ENCODE peak calls at places on chromosomes 6 and 20, in ten cellular contexts. V is heart right ventricle, E is AG10803, W is lower leg skin, X is AG04449, S is A673, Y is brain microvascular endothelial cell, H is astrocyte of the cerebellum, Q is heart left ventricle, T is GM12865. K is an unnamed sample.

GRCh38 chr6:112222111-112222726 is 32.1 kb downstream of the LAMA4 start:
- DNase-seq in Y (peak), X (peak), V (no peak), T (no peak), W (no peak), E (peak), H (no peak), S (peak), Q (no peak), K (no peak)

GRCh38 chr6:31825553-31825952 is 2.0 kb upstream of the HSPA1B start:
- DNase-seq in W (no peak), E (no peak), S (no peak), T (no peak), X (no peak), H (no peak), Q (no peak), Y (no peak), V (no peak), K (peak)

GRCh38 chr6:23633986-23634385 is 492.0 kb upstream of the NRSN1 start:
- DNase-seq in Q (no peak), H (no peak), X (no peak), V (no peak), Y (no peak), E (no peak), W (no peak), T (no peak), S (no peak), K (no peak)

GRCh38 chr20:36574278-36575065 is 1.1 kb downstream of the TGIF2 start:
- DNase-seq in V (peak), Y (peak), H (no peak), X (no peak), E (peak), W (peak), S (peak), Q (peak), T (peak), K (peak)

GRCh38 chr6:157791461-157791860 is 31.6 kb upstream of the SNX9 start:
- DNase-seq in Y (no peak), W (no peak), Q (no peak), E (no peak), H (no peak), S (no peak), X (no peak), V (no peak), T (no peak), K (no peak)

GRCh38 chr20:37727957-37728634 is 34.3 kb downstream of the CTNNBL1 start:
- DNase-seq in E (peak), S (no peak), V (no peak), X (no peak), H (no peak), T (no peak), Q (no peak), Y (no peak), W (no peak), K (no peak)

GRCh38 chr6:161918608-161919205 is 644.8 kb upstream of the AGPAT4 start:
- DNase-seq in T (no peak), Q (no peak), V (no peak), X (no peak), H (no peak), S (no peak), Y (no peak), E (no peak), W (no peak), K (no peak)

GRCh38 chr6:52416629-52417151 is 3.5 kb upstream of the EFHC1 start:
- DNase-seq in V (peak), Q (peak), S (peak), X (no peak), T (peak), W (no peak), E (peak), H (no peak), Y (peak), K (peak)

GRCh38 chr6:157219201-157220200 is 103.8 kb downstream of the TMEM242 start:
- DNase-seq in X (no peak), Q (no peak), V (no peak), S (no peak), H (peak), W (peak), T (no peak), E (peak), Y (peak), K (peak)

GRCh38 chr20:46132705-46133120 is 14.6 kb downstream of the CD40 start:
- DNase-seq in Q (peak), E (peak), S (peak), W (peak), X (no peak), T (peak), V (peak), H (peak), Y (peak), K (peak)

GRCh38 chr6:170084166-170084730 is 206.6 kb downstream of the DLL1 start:
- DNase-seq in Y (no peak), W (peak), T (no peak), V (no peak), E (no peak), X (no peak), Q (no peak), H (no peak), S (no peak), K (no peak)

GRCh38 chr20:57661201-57662027 is 41.2 kb upstream of the ZBP1 start:
- DNase-seq in W (peak), V (no peak), Y (no peak), E (no peak), S (no peak), X (no peak), T (no peak), H (no peak), Q (peak), K (no peak)

GRCh38 chr6:158560787-158561246 is 926 bp downstream of the TMEM181 start:
- DNase-seq in E (peak), Y (no peak), H (no peak), S (peak), W (peak), Q (no peak), T (no peak), X (no peak), V (no peak), K (peak)

DNA sequence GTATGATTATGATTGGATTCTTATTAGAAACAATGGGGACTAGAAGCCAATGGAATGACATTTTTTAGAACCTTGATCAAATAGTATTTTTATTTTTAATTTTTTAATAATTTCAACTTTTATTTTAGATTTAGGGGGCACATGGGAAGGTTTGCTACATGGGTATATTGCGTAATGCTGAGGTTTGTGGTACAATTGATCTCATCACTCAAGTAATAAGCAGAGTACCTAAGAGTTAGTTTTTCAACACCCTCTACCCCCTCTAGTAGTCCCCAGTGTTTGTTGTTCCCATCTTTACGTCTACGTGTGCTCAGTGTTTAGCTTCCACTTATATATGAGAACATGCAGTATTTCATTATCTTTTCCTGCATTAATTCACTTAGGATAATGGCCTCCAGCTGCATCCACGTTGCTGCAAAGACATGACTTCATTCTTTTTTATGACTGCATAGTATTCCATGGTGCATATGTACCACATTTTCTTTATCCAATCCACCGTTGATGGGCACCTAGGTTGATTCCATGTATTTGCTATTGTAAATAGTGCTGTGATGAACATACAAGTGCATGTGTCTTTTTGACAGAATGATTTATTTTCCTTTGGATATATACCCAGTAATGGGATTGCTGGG is 281.1 kb upstream of the MAN1A1 start:
- DNase-seq in W (no peak), E (no peak), V (no peak), T (no peak), Q (no peak), H (no peak), S (no peak), X (no peak), Y (no peak), K (no peak)
- H3K4me3 ChIP-seq in W (no peak), E (no peak), V (no peak), T (no peak), Q (no peak), H (no peak), S (no peak), X (no peak), Y (no peak), K (no peak)

GRCh38 chr6:167849846-167850459 is 23.2 kb downstream of the AFDN start:
- DNase-seq in Q (no peak), Y (no peak), V (no peak), X (no peak), H (no peak), E (no peak), W (no peak), S (no peak), T (peak), K (peak)
- H3K4me3 ChIP-seq in Q (no peak), Y (no peak), V (no peak), X (no peak), H (no peak), E (no peak), W (no peak), S (no peak), T (no peak), K (peak)

GRCh38 chr6:155349956-155350355 is 35.7 kb upstream of the TFB1M start:
- DNase-seq in Y (no peak), V (no peak), X (no peak), S (no peak), W (no peak), T (no peak), Q (no peak), E (no peak), H (no peak), K (no peak)
- H3K4me3 ChIP-seq in Y (no peak), V (no peak), X (no peak), S (no peak), W (no peak), T (no peak), Q (no peak), E (no peak), H (no peak), K (no peak)

DNA sequence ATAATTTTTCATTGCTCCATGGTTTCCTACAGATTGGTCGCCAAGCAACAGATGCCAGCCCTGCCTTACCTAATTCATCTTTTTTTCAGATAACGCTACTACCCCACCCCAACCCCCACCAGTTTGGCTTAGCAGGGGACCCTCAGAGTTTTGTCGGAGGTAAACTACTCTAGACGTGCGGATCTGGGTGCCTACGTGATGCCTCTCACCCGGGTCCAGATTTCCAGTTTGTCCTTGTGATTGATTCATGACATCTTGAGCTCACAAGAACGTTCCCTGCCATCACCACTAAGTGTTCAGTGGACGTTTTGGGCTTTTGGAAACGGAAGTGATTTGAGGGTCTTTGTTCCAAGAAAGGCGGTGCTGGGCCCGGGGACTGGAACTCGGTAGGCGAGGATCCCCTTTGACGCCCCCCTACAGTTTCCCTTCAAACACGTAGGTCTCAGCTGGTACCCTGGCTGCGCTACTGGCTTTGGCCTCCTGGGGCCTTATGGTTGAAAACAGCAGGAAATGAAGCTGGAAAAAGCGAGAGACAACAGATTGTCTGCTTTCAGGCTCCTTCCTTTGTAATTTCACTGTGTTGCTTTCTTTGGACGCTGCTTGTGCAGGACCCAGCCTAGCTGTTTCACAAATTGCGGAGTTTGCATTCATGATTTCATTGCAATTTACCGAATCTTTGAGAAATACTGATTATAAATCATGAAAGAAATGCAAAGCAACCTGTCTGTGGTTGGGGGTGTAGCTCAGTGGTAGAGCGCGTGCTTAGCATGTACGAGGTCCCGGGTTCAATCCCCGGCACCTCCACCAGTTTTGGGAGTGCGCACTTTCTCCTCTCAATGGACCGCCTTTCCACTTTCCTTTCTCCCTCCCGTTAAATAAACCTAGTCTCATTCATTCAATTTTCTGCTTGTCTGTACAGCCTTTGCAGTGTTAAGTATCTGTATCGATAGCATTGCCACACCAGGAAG is 81.0 kb downstream of the GPX5 start:
- DNase-seq in T (peak), H (no peak), Q (no peak), Y (peak), V (no peak), X (no peak), S (peak), W (no peak), E (peak), K (peak)
- H3K4me3 ChIP-seq in T (peak), H (peak), Q (peak), Y (peak), V (peak), X (peak), S (peak), W (no peak), E (peak), K (peak)

GRCh38 chr20:1489328-1489727 is 1.9 kb downstream of the SIRPB2 start:
- DNase-seq in E (no peak), X (no peak), W (no peak), H (no peak), Y (no peak), V (no peak), Q (no peak), T (no peak), S (no peak), K (no peak)

GRCh38 chr20:1491281-1491840 is at the start of gene SIRPB2:
- DNase-seq in E (no peak), S (peak), H (no peak), T (no peak), X (no peak), V (peak), W (no peak), Y (no peak), Q (peak), K (no peak)

GRCh38 chr20:1490643-1491042 is 577 bp downstream of the SIRPB2 start:
- DNase-seq in S (peak), X (no peak), Y (no peak), E (no peak), Q (no peak), T (no peak), V (no peak), H (no peak), W (no peak), K (no peak)

GRCh38 chr20:1491891-1492642 is 847 bp upstream of the SIRPB2 start:
- DNase-seq in Y (no peak), Q (no peak), E (no peak), T (no peak), X (no peak), S (peak), H (no peak), V (no peak), W (no peak), K (no peak)

DNA sequence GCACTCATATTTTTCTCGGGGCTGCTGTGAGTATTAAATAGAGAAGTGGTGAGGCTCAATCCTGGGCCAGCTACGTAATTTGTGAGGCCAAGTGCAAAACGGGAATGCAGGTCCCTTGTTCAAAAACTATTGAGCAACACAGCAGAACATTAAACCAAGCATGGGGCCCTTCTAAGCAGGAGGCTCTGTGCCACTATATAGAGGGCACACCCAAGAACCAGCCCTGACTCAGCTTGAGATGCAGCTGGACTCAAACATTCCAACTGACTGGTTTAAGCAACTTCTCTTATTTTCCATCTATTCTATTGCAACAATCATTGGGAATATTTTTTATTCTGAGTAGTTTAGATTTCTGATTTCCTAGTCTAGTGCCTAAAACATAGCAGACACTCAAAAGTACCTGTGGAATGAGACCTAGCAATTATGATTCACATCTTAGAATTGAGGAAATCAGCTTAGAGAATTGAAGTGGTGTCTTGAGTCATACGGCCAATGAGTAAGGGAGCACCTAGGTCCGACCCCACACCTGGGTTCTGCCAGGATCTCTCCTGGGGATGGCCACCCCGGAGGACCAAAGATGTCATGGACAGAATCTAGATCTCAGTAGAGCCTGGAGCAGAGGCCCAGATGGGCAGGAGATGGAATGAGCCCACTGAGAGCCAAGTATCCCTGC is 1.3 kb downstream of the SIRPB2 start:
- DNase-seq in E (peak), H (no peak), Q (no peak), V (no peak), S (no peak), Y (no peak), T (no peak), W (no peak), X (no peak), K (no peak)
- H3K4me3 ChIP-seq in E (no peak), H (no peak), Q (peak), V (peak), S (no peak), Y (no peak), T (no peak), W (no peak), X (no peak), K (no peak)

GRCh38 chr6:151436814-151437213 is 15.1 kb downstream of the RMND1 start:
- DNase-seq in W (no peak), X (no peak), Y (no peak), E (peak), T (no peak), H (no peak), V (no peak), S (peak), Q (no peak), K (no peak)
- H3K4me3 ChIP-seq in W (no peak), X (no peak), Y (no peak), E (no peak), T (no peak), H (no peak), V (no peak), S (no peak), Q (no peak), K (no peak)

DNA sequence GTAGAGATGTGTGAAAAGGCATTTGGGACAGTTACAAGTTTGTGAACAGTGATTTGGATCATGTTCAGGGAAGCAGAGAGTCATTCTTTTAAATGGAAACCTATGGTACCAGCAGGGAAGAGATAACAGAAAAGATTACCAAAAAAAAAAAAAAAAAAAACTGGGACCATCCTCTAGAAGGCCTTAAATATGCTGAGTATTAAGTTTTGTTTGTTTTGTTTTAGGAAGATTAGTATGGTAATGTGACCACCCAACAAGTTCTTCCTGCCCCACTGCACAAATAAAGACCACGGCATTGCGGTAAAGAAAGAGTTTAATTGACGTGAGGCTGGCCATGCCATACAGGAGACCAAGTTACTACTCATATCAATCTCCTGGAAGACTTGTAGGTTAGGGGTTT is 946.2 kb downstream of the KIF16B start:
- DNase-seq in E (no peak), Y (no peak), H (no peak), T (no peak), Q (no peak), V (no peak), W (no peak), S (no peak), X (no peak), K (no peak)
- H3K4me3 ChIP-seq in E (no peak), Y (no peak), H (no peak), T (no peak), Q (no peak), V (no peak), W (no peak), S (no peak), X (no peak), K (no peak)

K was measured in GM23338.